ENCODE peak calls at places on chromosomes 13 and 19, in nine cellular contexts. One of them, this sample, is unnamed.

GRCh38 chr19:6229216-6229913 is 50.4 kb downstream of the MLLT1 start:
- DNase-seq in stimulated activated CD8-positive, alpha-beta memory T cell treated with anti-CD3 and anti-CD28 coated beads, Interleukin-4, amount 100 ng/mL, for 1 hour: no peak
- DNase-seq in activated CD8-positive, alpha-beta memory T cell treated with anti-CD3 and anti-CD28 coated beads for 4 hours: no peak
- DNase-seq in stimulated activated CD4-positive, alpha-beta T cell treated with anti-CD3 and anti-CD28 coated beads, Interleukin-4, amount 100 ng/mL, for 48 hours: no peak
- DNase-seq in activated CD4-positive, alpha-beta T cell treated with anti-CD3 and anti-CD28 coated beads, Interleukin-2, amount 50 U/mL, for 1 hour: no peak
- DNase-seq in CD4-positive, alpha-beta memory T cell: no peak
- DNase-seq in cardiac muscle cell: no peak
- DNase-seq in GM04503: no peak
- DNase-seq in NCI-H82: no peak
- DNase-seq in this sample: no peak

GRCh38 chr13:98301721-98302120 is 124.7 kb upstream of the RNF113B start:
- DNase-seq in activated CD4-positive, alpha-beta T cell treated with anti-CD3 and anti-CD28 coated beads, Interleukin-2, amount 50 U/mL, for 1 hour: no peak
- DNase-seq in NCI-H82: no peak
- DNase-seq in stimulated activated CD8-positive, alpha-beta memory T cell treated with anti-CD3 and anti-CD28 coated beads, Interleukin-4, amount 100 ng/mL, for 1 hour: no peak
- DNase-seq in cardiac muscle cell: no peak
- DNase-seq in CD4-positive, alpha-beta memory T cell: no peak
- DNase-seq in activated CD8-positive, alpha-beta memory T cell treated with anti-CD3 and anti-CD28 coated beads for 4 hours: no peak
- DNase-seq in stimulated activated CD4-positive, alpha-beta T cell treated with anti-CD3 and anti-CD28 coated beads, Interleukin-4, amount 100 ng/mL, for 48 hours: no peak
- DNase-seq in GM04503: peak
- DNase-seq in this sample: no peak

GRCh38 chr19:8451377-8451776 is 6.6 kb downstream of the HNRNPM start:
- DNase-seq in NCI-H82: no peak
- DNase-seq in GM04503: no peak
- DNase-seq in stimulated activated CD4-positive, alpha-beta T cell treated with anti-CD3 and anti-CD28 coated beads, Interleukin-4, amount 100 ng/mL, for 48 hours: no peak
- DNase-seq in stimulated activated CD8-positive, alpha-beta memory T cell treated with anti-CD3 and anti-CD28 coated beads, Interleukin-4, amount 100 ng/mL, for 1 hour: no peak
- DNase-seq in activated CD8-positive, alpha-beta memory T cell treated with anti-CD3 and anti-CD28 coated beads for 4 hours: no peak
- DNase-seq in cardiac muscle cell: no peak
- DNase-seq in activated CD4-positive, alpha-beta T cell treated with anti-CD3 and anti-CD28 coated beads, Interleukin-2, amount 50 U/mL, for 1 hour: no peak
- DNase-seq in CD4-positive, alpha-beta memory T cell: no peak
- DNase-seq in this sample: no peak

GRCh38 chr19:47099576-47100050 is 14.0 kb downstream of the ZC3H4 start:
- DNase-seq in activated CD4-positive, alpha-beta T cell treated with anti-CD3 and anti-CD28 coated beads, Interleukin-2, amount 50 U/mL, for 1 hour: no peak
- DNase-seq in stimulated activated CD4-positive, alpha-beta T cell treated with anti-CD3 and anti-CD28 coated beads, Interleukin-4, amount 100 ng/mL, for 48 hours: no peak
- DNase-seq in cardiac muscle cell: no peak
- DNase-seq in NCI-H82: peak
- DNase-seq in GM04503: no peak
- DNase-seq in stimulated activated CD8-positive, alpha-beta memory T cell treated with anti-CD3 and anti-CD28 coated beads, Interleukin-4, amount 100 ng/mL, for 1 hour: no peak
- DNase-seq in activated CD8-positive, alpha-beta memory T cell treated with anti-CD3 and anti-CD28 coated beads for 4 hours: no peak
- DNase-seq in CD4-positive, alpha-beta memory T cell: no peak
- DNase-seq in this sample: no peak

GRCh38 chr13:96223231-96223630 is 133.3 kb downstream of the HS6ST3 start:
- DNase-seq in GM04503: no peak
- DNase-seq in NCI-H82: no peak
- DNase-seq in stimulated activated CD4-positive, alpha-beta T cell treated with anti-CD3 and anti-CD28 coated beads, Interleukin-4, amount 100 ng/mL, for 48 hours: no peak
- DNase-seq in activated CD8-positive, alpha-beta memory T cell treated with anti-CD3 and anti-CD28 coated beads for 4 hours: no peak
- DNase-seq in cardiac muscle cell: no peak
- DNase-seq in activated CD4-positive, alpha-beta T cell treated with anti-CD3 and anti-CD28 coated beads, Interleukin-2, amount 50 U/mL, for 1 hour: no peak
- DNase-seq in stimulated activated CD8-positive, alpha-beta memory T cell treated with anti-CD3 and anti-CD28 coated beads, Interleukin-4, amount 100 ng/mL, for 1 hour: no peak
- DNase-seq in CD4-positive, alpha-beta memory T cell: no peak
- DNase-seq in this sample: no peak

GRCh38 chr19:48858984-48859710 is 9.3 kb downstream of the PLEKHA4 start:
- DNase-seq in CD4-positive, alpha-beta memory T cell: peak
- DNase-seq in NCI-H82: peak
- DNase-seq in stimulated activated CD4-positive, alpha-beta T cell treated with anti-CD3 and anti-CD28 coated beads, Interleukin-4, amount 100 ng/mL, for 48 hours: peak
- DNase-seq in cardiac muscle cell: no peak
- DNase-seq in activated CD4-positive, alpha-beta T cell treated with anti-CD3 and anti-CD28 coated beads, Interleukin-2, amount 50 U/mL, for 1 hour: peak
- DNase-seq in stimulated activated CD8-positive, alpha-beta memory T cell treated with anti-CD3 and anti-CD28 coated beads, Interleukin-4, amount 100 ng/mL, for 1 hour: peak
- DNase-seq in GM04503: no peak
- DNase-seq in activated CD8-positive, alpha-beta memory T cell treated with anti-CD3 and anti-CD28 coated beads for 4 hours: peak
- DNase-seq in this sample: no peak

GRCh38 chr19:48194041-48194871 is 23.8 kb downstream of the ZSWIM9 start:
- DNase-seq in GM04503: no peak
- DNase-seq in stimulated activated CD8-positive, alpha-beta memory T cell treated with anti-CD3 and anti-CD28 coated beads, Interleukin-4, amount 100 ng/mL, for 1 hour: no peak
- DNase-seq in cardiac muscle cell: peak
- DNase-seq in activated CD4-positive, alpha-beta T cell treated with anti-CD3 and anti-CD28 coated beads, Interleukin-2, amount 50 U/mL, for 1 hour: peak
- DNase-seq in CD4-positive, alpha-beta memory T cell: no peak
- DNase-seq in NCI-H82: peak
- DNase-seq in activated CD8-positive, alpha-beta memory T cell treated with anti-CD3 and anti-CD28 coated beads for 4 hours: no peak
- DNase-seq in stimulated activated CD4-positive, alpha-beta T cell treated with anti-CD3 and anti-CD28 coated beads, Interleukin-4, amount 100 ng/mL, for 48 hours: no peak
- DNase-seq in this sample: no peak

GRCh38 chr13:33828431-33829129 is 10.6 kb downstream of the RFC3 start:
- DNase-seq in NCI-H82: no peak
- DNase-seq in GM04503: no peak
- DNase-seq in cardiac muscle cell: no peak
- DNase-seq in activated CD8-positive, alpha-beta memory T cell treated with anti-CD3 and anti-CD28 coated beads for 4 hours: no peak
- DNase-seq in CD4-positive, alpha-beta memory T cell: no peak
- DNase-seq in stimulated activated CD4-positive, alpha-beta T cell treated with anti-CD3 and anti-CD28 coated beads, Interleukin-4, amount 100 ng/mL, for 48 hours: no peak
- DNase-seq in stimulated activated CD8-positive, alpha-beta memory T cell treated with anti-CD3 and anti-CD28 coated beads, Interleukin-4, amount 100 ng/mL, for 1 hour: no peak
- DNase-seq in activated CD4-positive, alpha-beta T cell treated with anti-CD3 and anti-CD28 coated beads, Interleukin-2, amount 50 U/mL, for 1 hour: no peak
- DNase-seq in this sample: no peak

GRCh38 chr19:18603255-18603957 is 3.2 kb downstream of the CRLF1 start:
- DNase-seq in stimulated activated CD4-positive, alpha-beta T cell treated with anti-CD3 and anti-CD28 coated beads, Interleukin-4, amount 100 ng/mL, for 48 hours: no peak
- DNase-seq in GM04503: no peak
- DNase-seq in NCI-H82: peak
- DNase-seq in cardiac muscle cell: no peak
- DNase-seq in activated CD8-positive, alpha-beta memory T cell treated with anti-CD3 and anti-CD28 coated beads for 4 hours: no peak
- DNase-seq in stimulated activated CD8-positive, alpha-beta memory T cell treated with anti-CD3 and anti-CD28 coated beads, Interleukin-4, amount 100 ng/mL, for 1 hour: no peak
- DNase-seq in activated CD4-positive, alpha-beta T cell treated with anti-CD3 and anti-CD28 coated beads, Interleukin-2, amount 50 U/mL, for 1 hour: no peak
- DNase-seq in CD4-positive, alpha-beta memory T cell: no peak
- DNase-seq in this sample: peak

GRCh38 chr13:51804295-51805172 is 571 bp upstream of the DHRS12 start:
- DNase-seq in activated CD8-positive, alpha-beta memory T cell treated with anti-CD3 and anti-CD28 coated beads for 4 hours: no peak
- DNase-seq in cardiac muscle cell: no peak
- DNase-seq in GM04503: no peak
- DNase-seq in CD4-positive, alpha-beta memory T cell: no peak
- DNase-seq in stimulated activated CD8-positive, alpha-beta memory T cell treated with anti-CD3 and anti-CD28 coated beads, Interleukin-4, amount 100 ng/mL, for 1 hour: peak
- DNase-seq in NCI-H82: peak
- DNase-seq in stimulated activated CD4-positive, alpha-beta T cell treated with anti-CD3 and anti-CD28 coated beads, Interleukin-4, amount 100 ng/mL, for 48 hours: no peak
- DNase-seq in activated CD4-positive, alpha-beta T cell treated with anti-CD3 and anti-CD28 coated beads, Interleukin-2, amount 50 U/mL, for 1 hour: peak
- DNase-seq in this sample: no peak

GRCh38 chr13:73913043-73913740 is 221.0 kb downstream of the KLF12 start:
- DNase-seq in stimulated activated CD8-positive, alpha-beta memory T cell treated with anti-CD3 and anti-CD28 coated beads, Interleukin-4, amount 100 ng/mL, for 1 hour: no peak
- DNase-seq in GM04503: peak
- DNase-seq in activated CD8-positive, alpha-beta memory T cell treated with anti-CD3 and anti-CD28 coated beads for 4 hours: no peak
- DNase-seq in activated CD4-positive, alpha-beta T cell treated with anti-CD3 and anti-CD28 coated beads, Interleukin-2, amount 50 U/mL, for 1 hour: no peak
- DNase-seq in NCI-H82: no peak
- DNase-seq in CD4-positive, alpha-beta memory T cell: no peak
- DNase-seq in cardiac muscle cell: no peak
- DNase-seq in stimulated activated CD4-positive, alpha-beta T cell treated with anti-CD3 and anti-CD28 coated beads, Interleukin-4, amount 100 ng/mL, for 48 hours: no peak
- DNase-seq in this sample: no peak

GRCh38 chr13:29162638-29163037 is 342.5 kb downstream of the MTUS2 start:
- DNase-seq in activated CD4-positive, alpha-beta T cell treated with anti-CD3 and anti-CD28 coated beads, Interleukin-2, amount 50 U/mL, for 1 hour: no peak
- DNase-seq in stimulated activated CD4-positive, alpha-beta T cell treated with anti-CD3 and anti-CD28 coated beads, Interleukin-4, amount 100 ng/mL, for 48 hours: no peak
- DNase-seq in stimulated activated CD8-positive, alpha-beta memory T cell treated with anti-CD3 and anti-CD28 coated beads, Interleukin-4, amount 100 ng/mL, for 1 hour: no peak
- DNase-seq in cardiac muscle cell: no peak
- DNase-seq in CD4-positive, alpha-beta memory T cell: no peak
- DNase-seq in NCI-H82: peak
- DNase-seq in activated CD8-positive, alpha-beta memory T cell treated with anti-CD3 and anti-CD28 coated beads for 4 hours: no peak
- DNase-seq in GM04503: peak
- DNase-seq in this sample: no peak

GRCh38 chr13:40983725-40984669 is 35.1 kb downstream of the ELF1 start:
- DNase-seq in GM04503: no peak
- DNase-seq in NCI-H82: no peak
- DNase-seq in activated CD8-positive, alpha-beta memory T cell treated with anti-CD3 and anti-CD28 coated beads for 4 hours: no peak
- DNase-seq in activated CD4-positive, alpha-beta T cell treated with anti-CD3 and anti-CD28 coated beads, Interleukin-2, amount 50 U/mL, for 1 hour: no peak
- DNase-seq in stimulated activated CD4-positive, alpha-beta T cell treated with anti-CD3 and anti-CD28 coated beads, Interleukin-4, amount 100 ng/mL, for 48 hours: no peak
- DNase-seq in cardiac muscle cell: no peak
- DNase-seq in stimulated activated CD8-positive, alpha-beta memory T cell treated with anti-CD3 and anti-CD28 coated beads, Interleukin-4, amount 100 ng/mL, for 1 hour: no peak
- DNase-seq in CD4-positive, alpha-beta memory T cell: no peak
- DNase-seq in this sample: no peak

GRCh38 chr19:33677745-33678426 is 56.1 kb downstream of the CHST8 start:
- DNase-seq in activated CD4-positive, alpha-beta T cell treated with anti-CD3 and anti-CD28 coated beads, Interleukin-2, amount 50 U/mL, for 1 hour: no peak
- DNase-seq in stimulated activated CD8-positive, alpha-beta memory T cell treated with anti-CD3 and anti-CD28 coated beads, Interleukin-4, amount 100 ng/mL, for 1 hour: no peak
- DNase-seq in cardiac muscle cell: peak
- DNase-seq in stimulated activated CD4-positive, alpha-beta T cell treated with anti-CD3 and anti-CD28 coated beads, Interleukin-4, amount 100 ng/mL, for 48 hours: no peak
- DNase-seq in NCI-H82: no peak
- DNase-seq in CD4-positive, alpha-beta memory T cell: no peak
- DNase-seq in GM04503: no peak
- DNase-seq in activated CD8-positive, alpha-beta memory T cell treated with anti-CD3 and anti-CD28 coated beads for 4 hours: no peak
- DNase-seq in this sample: no peak

GRCh38 chr13:106047859-106048258 is 487.6 kb downstream of the EFNB2 start:
- DNase-seq in cardiac muscle cell: no peak
- DNase-seq in NCI-H82: no peak
- DNase-seq in stimulated activated CD4-positive, alpha-beta T cell treated with anti-CD3 and anti-CD28 coated beads, Interleukin-4, amount 100 ng/mL, for 48 hours: no peak
- DNase-seq in GM04503: no peak
- DNase-seq in stimulated activated CD8-positive, alpha-beta memory T cell treated with anti-CD3 and anti-CD28 coated beads, Interleukin-4, amount 100 ng/mL, for 1 hour: no peak
- DNase-seq in CD4-positive, alpha-beta memory T cell: no peak
- DNase-seq in activated CD8-positive, alpha-beta memory T cell treated with anti-CD3 and anti-CD28 coated beads for 4 hours: no peak
- DNase-seq in activated CD4-positive, alpha-beta T cell treated with anti-CD3 and anti-CD28 coated beads, Interleukin-2, amount 50 U/mL, for 1 hour: no peak
- DNase-seq in this sample: no peak

GRCh38 chr13:30679483-30680330 is 55.6 kb upstream of the ALOX5AP start:
- DNase-seq in GM04503: no peak
- DNase-seq in activated CD8-positive, alpha-beta memory T cell treated with anti-CD3 and anti-CD28 coated beads for 4 hours: no peak
- DNase-seq in stimulated activated CD8-positive, alpha-beta memory T cell treated with anti-CD3 and anti-CD28 coated beads, Interleukin-4, amount 100 ng/mL, for 1 hour: peak
- DNase-seq in stimulated activated CD4-positive, alpha-beta T cell treated with anti-CD3 and anti-CD28 coated beads, Interleukin-4, amount 100 ng/mL, for 48 hours: no peak
- DNase-seq in NCI-H82: peak
- DNase-seq in cardiac muscle cell: peak
- DNase-seq in CD4-positive, alpha-beta memory T cell: peak
- DNase-seq in activated CD4-positive, alpha-beta T cell treated with anti-CD3 and anti-CD28 coated beads, Interleukin-2, amount 50 U/mL, for 1 hour: peak
- DNase-seq in this sample: no peak

GRCh38 chr19:18156841-18157464 is 4.0 kb downstream of the PIK3R2 start:
- DNase-seq in NCI-H82: peak
- DNase-seq in activated CD4-positive, alpha-beta T cell treated with anti-CD3 and anti-CD28 coated beads, Interleukin-2, amount 50 U/mL, for 1 hour: no peak
- DNase-seq in stimulated activated CD8-positive, alpha-beta memory T cell treated with anti-CD3 and anti-CD28 coated beads, Interleukin-4, amount 100 ng/mL, for 1 hour: no peak
- DNase-seq in activated CD8-positive, alpha-beta memory T cell treated with anti-CD3 and anti-CD28 coated beads for 4 hours: no peak
- DNase-seq in CD4-positive, alpha-beta memory T cell: no peak
- DNase-seq in GM04503: peak
- DNase-seq in cardiac muscle cell: peak
- DNase-seq in stimulated activated CD4-positive, alpha-beta T cell treated with anti-CD3 and anti-CD28 coated beads, Interleukin-4, amount 100 ng/mL, for 48 hours: no peak
- DNase-seq in this sample: no peak

GRCh38 chr19:15404780-15405211 is 14.0 kb downstream of the AKAP8L start:
- DNase-seq in cardiac muscle cell: no peak
- DNase-seq in stimulated activated CD8-positive, alpha-beta memory T cell treated with anti-CD3 and anti-CD28 coated beads, Interleukin-4, amount 100 ng/mL, for 1 hour: no peak
- DNase-seq in CD4-positive, alpha-beta memory T cell: no peak
- DNase-seq in activated CD4-positive, alpha-beta T cell treated with anti-CD3 and anti-CD28 coated beads, Interleukin-2, amount 50 U/mL, for 1 hour: no peak
- DNase-seq in GM04503: no peak
- DNase-seq in activated CD8-positive, alpha-beta memory T cell treated with anti-CD3 and anti-CD28 coated beads for 4 hours: no peak
- DNase-seq in NCI-H82: no peak
- DNase-seq in stimulated activated CD4-positive, alpha-beta T cell treated with anti-CD3 and anti-CD28 coated beads, Interleukin-4, amount 100 ng/mL, for 48 hours: no peak
- DNase-seq in this sample: no peak

GRCh38 chr13:61414686-61415664 is 674 bp downstream of the PCDH20 start:
- DNase-seq in CD4-positive, alpha-beta memory T cell: no peak
- DNase-seq in stimulated activated CD8-positive, alpha-beta memory T cell treated with anti-CD3 and anti-CD28 coated beads, Interleukin-4, amount 100 ng/mL, for 1 hour: no peak
- DNase-seq in activated CD8-positive, alpha-beta memory T cell treated with anti-CD3 and anti-CD28 coated beads for 4 hours: no peak
- DNase-seq in NCI-H82: peak
- DNase-seq in activated CD4-positive, alpha-beta T cell treated with anti-CD3 and anti-CD28 coated beads, Interleukin-2, amount 50 U/mL, for 1 hour: no peak
- DNase-seq in cardiac muscle cell: peak
- DNase-seq in stimulated activated CD4-positive, alpha-beta T cell treated with anti-CD3 and anti-CD28 coated beads, Interleukin-4, amount 100 ng/mL, for 48 hours: no peak
- DNase-seq in GM04503: no peak
- DNase-seq in this sample: peak

This sample was measured in ecto neural progenitor cell.